ENCODE peak calls at places on chromosomes 3 and 15, in six cellular contexts. One of them, this sample, is unnamed.

GRCh38 chr3:12824299-12824698 is 17.1 kb downstream of the RPL32 start:
- DNase-seq in Peyer's patch: no peak
- DNase-seq in IMR-90: no peak
- DNase-seq in NCI-H524: no peak
- DNase-seq in ovary: no peak
- DNase-seq in RPMI7951: no peak
- DNase-seq in this sample: no peak

GRCh38 chr3:195914648-195915473 is 6.5 kb upstream of the TNK2 start:
- DNase-seq in Peyer's patch: peak
- DNase-seq in IMR-90: peak
- DNase-seq in NCI-H524: no peak
- DNase-seq in ovary: peak
- DNase-seq in RPMI7951: peak
- DNase-seq in this sample: peak

GRCh38 chr15:57340673-57341259 is 35.5 kb upstream of the CGNL1 start:
- DNase-seq in Peyer's patch: peak
- DNase-seq in IMR-90: peak
- DNase-seq in NCI-H524: peak
- DNase-seq in ovary: peak
- DNase-seq in RPMI7951: peak
- DNase-seq in this sample: no peak

GRCh38 chr15:38254065-38254883 is 1.6 kb downstream of the SPRED1 start:
- DNase-seq in Peyer's patch: no peak
- DNase-seq in IMR-90: peak
- DNase-seq in NCI-H524: peak
- DNase-seq in ovary: no peak
- DNase-seq in RPMI7951: peak
- DNase-seq in this sample: no peak

GRCh38 chr15:41495736-41496599 is 2.3 kb downstream of the ITPKA start:
- DNase-seq in Peyer's patch: peak
- DNase-seq in IMR-90: no peak
- DNase-seq in NCI-H524: no peak
- DNase-seq in ovary: no peak
- DNase-seq in RPMI7951: no peak
- DNase-seq in this sample: no peak

GRCh38 chr15:80495406-80495942 is 91.3 kb downstream of the ARNT2 start:
- DNase-seq in Peyer's patch: no peak
- DNase-seq in IMR-90: no peak
- DNase-seq in NCI-H524: no peak
- DNase-seq in ovary: no peak
- DNase-seq in RPMI7951: no peak
- DNase-seq in this sample: no peak

GRCh38 chr15:32020158-32020557 is 10.2 kb upstream of the CHRNA7 start:
- DNase-seq in Peyer's patch: no peak
- DNase-seq in IMR-90: no peak
- DNase-seq in NCI-H524: no peak
- DNase-seq in ovary: no peak
- DNase-seq in RPMI7951: no peak
- DNase-seq in this sample: no peak

GRCh38 chr3:160150525-160150924 is 74.7 kb upstream of the C3orf80 start:
- DNase-seq in Peyer's patch: no peak
- DNase-seq in IMR-90: peak
- DNase-seq in NCI-H524: no peak
- DNase-seq in ovary: no peak
- DNase-seq in RPMI7951: peak
- DNase-seq in this sample: no peak

GRCh38 chr15:71512281-71513016 is 297.9 kb upstream of the NR2E3 start:
- DNase-seq in Peyer's patch: no peak
- DNase-seq in IMR-90: no peak
- DNase-seq in NCI-H524: no peak
- DNase-seq in ovary: no peak
- DNase-seq in RPMI7951: no peak
- DNase-seq in this sample: no peak

GRCh38 chr3:55558316-55558715 is 71.2 kb upstream of the WNT5A start:
- DNase-seq in Peyer's patch: no peak
- DNase-seq in IMR-90: peak
- DNase-seq in NCI-H524: no peak
- DNase-seq in ovary: no peak
- DNase-seq in RPMI7951: peak
- DNase-seq in this sample: no peak

GRCh38 chr3:39148116-39149058 is 5.0 kb downstream of the CSRNP1 start:
- DNase-seq in Peyer's patch: peak
- DNase-seq in IMR-90: peak
- DNase-seq in NCI-H524: peak
- DNase-seq in ovary: no peak
- DNase-seq in RPMI7951: peak
- DNase-seq in this sample: no peak

GRCh38 chr15:96345560-96346389 is 15.3 kb downstream of the NR2F2 start:
- DNase-seq in Peyer's patch: peak
- DNase-seq in IMR-90: peak
- DNase-seq in NCI-H524: peak
- DNase-seq in ovary: peak
- DNase-seq in RPMI7951: peak
- DNase-seq in this sample: no peak

GRCh38 chr3:105866656-105867653 is 1.9 kb downstream of the CBLB start:
- DNase-seq in Peyer's patch: no peak
- DNase-seq in IMR-90: peak
- DNase-seq in NCI-H524: no peak
- DNase-seq in ovary: no peak
- DNase-seq in RPMI7951: peak
- DNase-seq in this sample: no peak

GRCh38 chr3:37864904-37865303 is 3.2 kb downstream of the CTDSPL start:
- DNase-seq in Peyer's patch: no peak
- DNase-seq in IMR-90: no peak
- DNase-seq in NCI-H524: no peak
- DNase-seq in ovary: no peak
- DNase-seq in RPMI7951: no peak
- DNase-seq in this sample: no peak